ENCODE peak calls at places on chromosomes 5 and 9, in four cellular contexts. One of them, this sample, is unnamed.

GRCh38 chr9:36924071-36924470 is 110.0 kb downstream of the PAX5 start:
- DNase-seq in MV-4-11: peak
- DNase-seq in T-helper 2 cell: peak
- DNase-seq in choroid plexus epithelial cell: peak
- DNase-seq in this sample: no peak

GRCh38 chr9:114364123-114364522 is 23.7 kb downstream of the AKNA start:
- DNase-seq in MV-4-11: peak
- DNase-seq in T-helper 2 cell: peak
- DNase-seq in choroid plexus epithelial cell: peak
- DNase-seq in this sample: no peak

GRCh38 chr5:1753490-1753889 is 46.1 kb downstream of the MRPL36 start:
- DNase-seq in MV-4-11: no peak
- DNase-seq in T-helper 2 cell: no peak
- DNase-seq in choroid plexus epithelial cell: no peak
- DNase-seq in this sample: no peak

GRCh38 chr5:57887851-57888621 is 405.4 kb upstream of the ACTBL2 start:
- DNase-seq in MV-4-11: no peak
- DNase-seq in T-helper 2 cell: peak
- DNase-seq in choroid plexus epithelial cell: peak
- DNase-seq in this sample: peak

GRCh38 chr5:176837707-176838115 is 27.4 kb downstream of the UNC5A start:
- DNase-seq in MV-4-11: peak
- DNase-seq in T-helper 2 cell: peak
- DNase-seq in choroid plexus epithelial cell: peak
- DNase-seq in this sample: no peak

GRCh38 chr5:81852277-81853004 is 101.5 kb upstream of the SSBP2 start:
- DNase-seq in MV-4-11: peak
- DNase-seq in T-helper 2 cell: peak
- DNase-seq in choroid plexus epithelial cell: peak
- DNase-seq in this sample: peak

GRCh38 chr5:131209506-131210191 is 38.9 kb downstream of the LYRM7 start:
- DNase-seq in MV-4-11: peak
- DNase-seq in T-helper 2 cell: peak
- DNase-seq in choroid plexus epithelial cell: no peak
- DNase-seq in this sample: no peak

GRCh38 chr9:76562511-76562911 is 103.5 kb downstream of the GCNT1 start:
- DNase-seq in MV-4-11: peak
- DNase-seq in T-helper 2 cell: no peak
- DNase-seq in choroid plexus epithelial cell: peak
- DNase-seq in this sample: no peak

GRCh38 chr5:68379275-68380026 is 163.9 kb downstream of the PIK3R1 start:
- DNase-seq in MV-4-11: no peak
- DNase-seq in T-helper 2 cell: no peak
- DNase-seq in choroid plexus epithelial cell: no peak
- DNase-seq in this sample: no peak

GRCh38 chr5:2338686-2339085 is 412.8 kb downstream of the IRX2 start:
- DNase-seq in MV-4-11: no peak
- DNase-seq in T-helper 2 cell: no peak
- DNase-seq in choroid plexus epithelial cell: no peak
- DNase-seq in this sample: no peak

This sample was measured in NCI-H748 treated with DMSO at 0.1 percent for 48 hours.